ENCODE peak calls at places on chromosome X, in seven cellular contexts. N, B, C, J, Q, H and X are unnamed samples.
A peak's percentile ranks its signal among the peaks of the same experiment; 100 is the strongest.

GRCh38 chrX:28391528-28391927 is 195.7 kb upstream of the IL1RAPL1 start:
- DNase-seq in N (no peak), B (no peak), C (no peak), J (no peak), Q (no peak), H (no peak), X (no peak)

GRCh38 chrX:149314031-149314430 is 191.1 kb downstream of the IDS start:
- DNase-seq in N (no peak), B (peak; percentile 23), C (peak; percentile 59), J (no peak), Q (no peak), H (peak; percentile 1), X (no peak)

GRCh38 chrX:141220342-141221008 is 21.8 kb downstream of the SPANXC start:
- DNase-seq in N (no peak), B (peak; percentile 65), C (peak; percentile 71), J (no peak), Q (no peak), H (peak; percentile 14), X (peak; percentile 2)

GRCh38 chrX:74242050-74242449 is 61.9 kb upstream of the ZCCHC13 start:
- DNase-seq in N (no peak), B (peak; percentile 63), C (peak; percentile 30), J (peak; percentile 89), Q (no peak), H (peak; percentile 12), X (peak; percentile 10)

GRCh38 chrX:83759872-83760271 is 101.1 kb upstream of the CYLC1 start:
- DNase-seq in N (no peak), B (peak; percentile 3), C (peak; percentile 23), J (peak; percentile 6), Q (no peak), H (no peak), X (no peak)

GRCh38 chrX:38973327-38973726 is 172.1 kb downstream of the MID1IP1 start:
- DNase-seq in N (no peak), B (peak; percentile 37), C (peak; percentile 52), J (no peak), Q (no peak), H (no peak), X (no peak)

GRCh38 chrX:100654256-100654655 is 10.3 kb downstream of the SRPX2 start:
- DNase-seq in N (no peak), B (no peak), C (peak; percentile 64), J (no peak), Q (no peak), H (no peak), X (no peak)

GRCh38 chrX:112851161-112851779 is 10.6 kb upstream of the AMOT start:
- DNase-seq in N (no peak), B (peak; percentile 14), C (no peak), J (no peak), Q (no peak), H (no peak), X (no peak)

GRCh38 chrX:21993265-21993664 is 38.9 kb upstream of the PHEX start:
- DNase-seq in N (peak; percentile 7), B (no peak), C (no peak), J (no peak), Q (no peak), H (no peak), X (no peak)

GRCh38 chrX:143536176-143536575 is 18.9 kb upstream of the SPANXN3 start:
- DNase-seq in N (no peak), B (no peak), C (no peak), J (no peak), Q (peak; percentile 49), H (no peak), X (no peak)

GRCh38 chrX:44903842-44904530 is 31.0 kb downstream of the KDM6A start:
- DNase-seq in N (no peak), B (no peak), C (no peak), J (no peak), Q (no peak), H (no peak), X (no peak)

GRCh38 chrX:125202486-125203378 is 116.9 kb upstream of the TEX13C start:
- DNase-seq in N (no peak), B (no peak), C (no peak), J (no peak), Q (peak; percentile 9), H (no peak), X (no peak)

GRCh38 chrX:2698604-2699003 is 7.5 kb downstream of the CD99 start:
- DNase-seq in N (no peak), B (no peak), C (no peak), J (no peak), Q (no peak), H (no peak), X (no peak)

GRCh38 chrX:11461181-11462001 is 168.2 kb downstream of the AMELX start:
- DNase-seq in N (no peak), B (peak; percentile 77), C (peak; percentile 55), J (no peak), Q (no peak), H (no peak), X (no peak)

GRCh38 chrX:56763556-56764152 is 34.6 kb downstream of the NBDY start:
- DNase-seq in N (no peak), B (peak; percentile 90), C (peak; percentile 77), J (peak; percentile 15), Q (peak; percentile 88), H (no peak), X (peak; percentile 73)

GRCh38 chrX:47145408-47146120 is 543 bp downstream of the RBM10 start:
- DNase-seq in N (no peak), B (peak; percentile 10), C (no peak), J (no peak), Q (no peak), H (no peak), X (no peak)

GRCh38 chrX:10415704-10416001 is 204.7 kb downstream of the MID1 start:
- DNase-seq in N (no peak), B (peak; percentile 45), C (peak; percentile 48), J (no peak), Q (no peak), H (no peak), X (no peak)

GRCh38 chrX:291411-291901 is 10.3 kb downstream of the PLCXD1 start:
- DNase-seq in N (no peak), B (no peak), C (no peak), J (no peak), Q (peak; percentile 8), H (no peak), X (no peak)

GRCh38 chrX:120358687-120359086 is 3.2 kb upstream of the ATP1B4 start:
- DNase-seq in N (no peak), B (peak; percentile 2), C (peak; percentile 35), J (no peak), Q (no peak), H (no peak), X (no peak)

GRCh38 chrX:86348669-86349068 is 200.4 kb downstream of the DACH2 start:
- DNase-seq in N (no peak), B (no peak), C (no peak), J (peak; percentile 10), Q (no peak), H (no peak), X (no peak)

GRCh38 chrX:39782276-39782675 is 315.5 kb downstream of the BCOR start:
- DNase-seq in N (no peak), B (no peak), C (no peak), J (no peak), Q (no peak), H (no peak), X (no peak)

GRCh38 chrX:131544218-131544617 is 344 bp downstream of the OR13H1 start:
- DNase-seq in N (no peak), B (no peak), C (no peak), J (no peak), Q (no peak), H (no peak), X (no peak)
- TF ChIP-seq CTCF in N (no peak), B (no peak), C (no peak), J (no peak), Q (no peak), H (no peak), X (no peak)

GRCh38 chrX:154308108-154308946 is 12.7 kb downstream of the TKTL1 start:
- DNase-seq in N (peak; percentile 69), B (peak; percentile 46), C (peak; percentile 36), J (peak; percentile 16), Q (peak; percentile 64), H (no peak), X (no peak)
- TF ChIP-seq CTCF in N (peak; percentile 52), B (peak; percentile 72), C (peak; percentile 66), J (peak; percentile 62), Q (peak; percentile 54), H (peak; percentile 51), X (peak; percentile 68)

GRCh38 chrX:146224442-146224841 is 406.8 kb downstream of the SLITRK2 start:
- DNase-seq in N (no peak), B (no peak), C (no peak), J (no peak), Q (no peak), H (no peak), X (no peak)
- TF ChIP-seq CTCF in N (no peak), B (no peak), C (no peak), J (no peak), Q (no peak), H (no peak), X (no peak)

DNA sequence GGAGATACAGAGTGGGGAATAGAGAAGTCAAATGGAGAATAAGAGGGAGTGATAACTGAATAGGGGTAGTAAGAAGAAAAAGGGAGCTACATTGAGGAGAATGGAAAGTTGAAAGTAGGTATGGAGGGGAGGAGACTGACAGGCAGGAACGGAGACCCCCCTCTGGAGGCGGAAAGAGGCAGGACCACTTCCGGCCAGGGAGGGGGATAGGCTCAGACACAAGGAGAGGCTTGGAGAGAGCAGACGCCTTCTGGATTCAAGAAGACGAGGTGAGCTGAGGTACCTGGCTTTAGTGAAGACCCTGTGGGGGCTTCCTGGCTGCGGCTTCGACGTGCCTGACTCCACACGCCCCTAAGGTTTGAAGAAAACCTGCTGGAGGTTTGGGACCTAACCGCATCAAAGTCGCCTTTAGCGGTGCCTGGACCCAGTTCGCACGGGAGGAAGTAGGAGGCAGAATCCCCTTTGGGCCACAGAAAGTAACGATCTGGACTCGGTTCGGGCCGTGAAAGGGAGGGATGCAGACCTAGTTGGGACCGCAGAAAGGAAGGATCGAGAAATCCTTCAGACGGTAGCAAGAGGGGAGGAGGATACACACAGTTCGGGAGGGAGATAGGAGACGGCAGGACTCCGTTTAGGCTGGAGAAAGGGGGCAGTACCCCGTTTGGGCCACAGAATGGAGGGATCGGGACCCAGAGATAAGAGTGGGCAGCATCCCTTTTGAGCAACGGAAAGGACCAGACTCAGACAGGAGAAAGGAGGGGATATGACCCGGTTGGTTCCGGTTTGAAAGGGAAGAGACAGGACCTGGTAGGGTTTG is at the start of gene TRO:
- DNase-seq in N (no peak), B (peak; percentile 2), C (no peak), J (no peak), Q (no peak), H (no peak), X (no peak)
- TF ChIP-seq CTCF in N (no peak), B (peak; percentile 19), C (peak; percentile 6), J (peak; percentile 19), Q (no peak), H (peak; percentile 31), X (peak; percentile 22)

GRCh38 chrX:48489892-48490291 is 13.9 kb downstream of the FTSJ1 start:
- DNase-seq in N (no peak), B (no peak), C (no peak), J (no peak), Q (no peak), H (no peak), X (no peak)
- TF ChIP-seq CTCF in N (no peak), B (no peak), C (no peak), J (no peak), Q (no peak), H (no peak), X (no peak)